ENCODE peak calls at places on chromosomes 3 and 15, in eight cellular contexts. O is IMR-90, L is breast epithelium, S is prostate gland, Q is colonic mucosa, F is left lung, J is cardiac muscle cell, T is heart left ventricle. H is an unnamed sample.

GRCh38 chr3:194549853-194550252 is 63.1 kb upstream of the ATP13A3 start:
- DNase-seq in S (no peak), F (no peak), L (no peak), T (no peak), Q (no peak), J (no peak), O (no peak), H (no peak)

GRCh38 chr3:67986703-67987102 is 332.3 kb upstream of the SUCLG2 start:
- DNase-seq in Q (no peak), F (no peak), L (no peak), S (no peak), J (no peak), T (no peak), O (no peak), H (no peak)

GRCh38 chr15:56817266-56817665 is 84.0 kb upstream of the ZNF280D start:
- DNase-seq in O (peak), S (no peak), F (no peak), L (no peak), J (peak), T (no peak), Q (no peak), H (no peak)

GRCh38 chr3:175208316-175208715 is 349.2 kb downstream of the NAALADL2 start:
- DNase-seq in F (no peak), L (no peak), Q (no peak), S (peak), T (no peak), J (peak), O (peak), H (peak)

GRCh38 chr3:151452346-151452745 is 8.5 kb downstream of the IGSF10 start:
- DNase-seq in Q (no peak), F (no peak), S (no peak), J (no peak), L (no peak), T (no peak), O (no peak), H (no peak)

GRCh38 chr3:57944313-57944580 is 64.0 kb upstream of the FLNB start:
- DNase-seq in F (no peak), J (no peak), Q (no peak), O (no peak), L (no peak), S (no peak), T (no peak), H (no peak)

GRCh38 chr15:88714782-88715372 is 76.1 kb downstream of the ISG20 start:
- DNase-seq in O (no peak), T (no peak), F (no peak), Q (no peak), S (peak), L (no peak), J (no peak), H (peak)

GRCh38 chr3:97658670-97659285 is 105.8 kb upstream of the ARL6 start:
- DNase-seq in T (no peak), O (peak), J (peak), F (no peak), Q (no peak), S (no peak), L (no peak), H (no peak)

GRCh38 chr3:177424541-177424940 is 227.3 kb upstream of the TBL1XR1 start:
- DNase-seq in O (no peak), L (no peak), S (no peak), F (no peak), J (no peak), Q (no peak), T (no peak), H (no peak)

GRCh38 chr3:66394261-66395249 is 106.3 kb downstream of the LRIG1 start:
- DNase-seq in Q (no peak), S (no peak), J (peak), T (no peak), F (peak), L (no peak), O (peak), H (no peak)

GRCh38 chr15:89652131-89652530 is 3.1 kb downstream of the KIF7 start:
- DNase-seq in O (no peak), F (no peak), Q (no peak), T (peak), J (no peak), L (peak), S (no peak), H (no peak)

GRCh38 chr15:39211108-39211979 is 369.5 kb upstream of the THBS1 start:
- DNase-seq in Q (no peak), O (no peak), S (no peak), T (no peak), F (no peak), L (no peak), J (no peak), H (no peak)

GRCh38 chr15:39208187-39208586 is 372.7 kb upstream of the THBS1 start:
- DNase-seq in F (no peak), O (no peak), T (no peak), S (no peak), Q (no peak), J (no peak), L (no peak), H (no peak)

GRCh38 chr15:39213385-39213840 is 367.5 kb upstream of the THBS1 start:
- DNase-seq in F (peak), J (peak), T (peak), S (no peak), Q (no peak), O (peak), L (no peak), H (no peak)

GRCh38 chr15:39207532-39208115 is 373.3 kb upstream of the THBS1 start:
- DNase-seq in Q (no peak), L (no peak), T (no peak), O (no peak), F (peak), J (no peak), S (no peak), H (no peak)

DNA sequence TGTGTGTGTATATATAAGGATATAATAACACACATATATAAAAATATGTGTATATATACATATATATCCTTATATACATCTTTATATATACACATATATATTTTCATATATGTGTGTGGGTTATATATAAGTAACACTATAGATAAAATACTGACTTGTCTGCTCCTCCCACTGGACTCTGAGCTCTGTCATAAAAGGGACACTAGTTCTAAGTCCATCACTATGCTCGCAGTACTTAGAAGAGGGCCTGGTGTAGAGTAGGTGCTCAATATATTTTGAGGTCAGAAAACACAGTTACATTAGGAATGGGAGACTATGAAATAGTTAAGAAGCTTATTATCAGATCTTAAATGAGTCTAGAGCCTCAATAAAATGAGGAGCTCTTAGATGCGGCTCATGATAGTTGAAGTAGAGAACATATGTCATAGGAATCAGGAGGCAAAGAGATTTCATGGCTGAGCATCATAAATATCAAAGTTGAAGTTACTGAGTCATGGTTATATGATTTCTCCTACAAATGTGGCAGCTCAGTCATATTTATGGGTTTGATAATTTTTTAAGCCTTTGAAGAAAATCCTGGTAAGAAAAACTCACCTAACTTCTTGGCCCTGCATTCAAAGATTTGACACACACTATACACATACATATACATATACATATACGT is 371.2 kb upstream of the THBS1 start:
- DNase-seq in J (no peak), O (no peak), F (no peak), S (no peak), T (no peak), L (no peak), Q (no peak), H (no peak)
- TF ChIP-seq CTCF in J (no peak), O (no peak), F (no peak), S (no peak), T (no peak), L (no peak), Q (no peak), H (no peak)

GRCh38 chr15:100767002-100767825 is 112.4 kb upstream of the ALDH1A3 start:
- DNase-seq in J (no peak), S (no peak), F (no peak), L (peak), Q (no peak), O (no peak), T (no peak), H (peak)

GRCh38 chr15:100770781-100771584 is 108.6 kb upstream of the ALDH1A3 start:
- DNase-seq in J (no peak), O (no peak), Q (no peak), S (peak), F (no peak), T (no peak), L (peak), H (no peak)

GRCh38 chr15:100768501-100768931 is 111.1 kb upstream of the ALDH1A3 start:
- DNase-seq in F (no peak), Q (no peak), S (no peak), J (no peak), T (no peak), L (no peak), O (no peak), H (no peak)

GRCh38 chr15:100769975-100770340 is 109.7 kb upstream of the ALDH1A3 start:
- DNase-seq in O (no peak), Q (no peak), F (no peak), J (no peak), S (no peak), L (peak), T (no peak), H (no peak)

GRCh38 chr15:100769043-100769974 is 110.3 kb upstream of the ALDH1A3 start:
- DNase-seq in J (no peak), O (no peak), F (no peak), L (peak), Q (no peak), T (no peak), S (no peak), H (no peak)
- H3K4me3 ChIP-seq in J (no peak), O (no peak), F (no peak), L (no peak), Q (no peak), T (no peak), S (no peak), H (no peak)

GRCh38 chr3:27095588-27096222 is 273.5 kb downstream of the NEK10 start:
- DNase-seq in F (no peak), L (no peak), Q (no peak), O (no peak), T (no peak), S (no peak), J (no peak), H (no peak)

GRCh38 chr3:27090265-27091041 is 278.7 kb downstream of the NEK10 start:
- DNase-seq in L (no peak), T (no peak), Q (no peak), J (peak), O (peak), F (no peak), S (no peak), H (no peak)

GRCh38 chr3:27093771-27094170 is 275.4 kb downstream of the NEK10 start:
- DNase-seq in J (peak), O (no peak), F (no peak), S (no peak), L (no peak), T (no peak), Q (no peak), H (no peak)

GRCh38 chr3:27097171-27097570 is 272.0 kb downstream of the NEK10 start:
- DNase-seq in S (no peak), F (no peak), T (no peak), J (no peak), Q (no peak), O (no peak), L (no peak), H (no peak)

DNA sequence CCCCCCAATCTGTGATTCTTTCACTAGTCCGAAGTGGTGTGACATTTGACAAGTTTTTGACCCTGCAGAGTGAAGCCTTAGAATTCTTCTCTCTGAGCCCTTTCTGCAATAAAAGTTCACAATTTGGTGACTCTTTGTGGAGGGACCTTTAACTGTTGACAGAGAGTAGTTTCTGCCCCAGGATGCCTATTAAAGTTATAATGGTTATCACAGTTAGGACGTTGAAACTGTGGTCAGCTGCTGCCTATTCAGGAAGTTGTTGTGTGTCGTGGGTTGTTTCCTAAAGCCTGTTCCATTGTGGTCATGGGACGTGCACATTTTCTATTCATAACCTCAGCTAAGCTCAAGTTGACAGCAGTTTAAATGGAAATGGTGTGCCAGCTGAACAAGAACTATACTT is 274.5 kb downstream of the NEK10 start:
- DNase-seq in O (no peak), F (no peak), J (no peak), T (no peak), Q (no peak), L (no peak), S (no peak), H (no peak)
- H3K27ac ChIP-seq in O (no peak), F (no peak), J (no peak), T (no peak), Q (no peak), L (no peak), S (no peak), H (no peak)

DNA sequence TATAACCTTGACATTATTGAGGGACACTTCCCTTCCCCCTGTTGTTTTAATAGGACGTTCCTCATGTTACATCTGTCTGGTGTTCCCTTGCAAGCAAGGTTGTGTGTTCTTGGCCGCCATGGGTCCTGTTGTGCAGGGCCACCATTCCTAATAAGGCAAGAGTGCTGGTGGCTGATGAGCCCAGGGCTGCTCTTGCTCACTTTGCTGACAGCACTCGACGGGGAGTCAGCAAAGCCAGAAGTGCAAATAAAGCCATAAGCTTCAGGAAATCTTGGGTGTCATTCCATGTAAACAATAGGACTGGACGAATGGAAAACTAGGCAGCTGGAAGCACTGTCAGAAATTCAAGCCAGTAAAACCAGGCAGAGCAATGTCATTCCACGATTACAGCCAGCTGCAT is 75.8 kb downstream of the SQOR start:
- DNase-seq in S (no peak), Q (no peak), O (no peak), T (no peak), L (no peak), F (no peak), J (no peak), H (no peak)
- TF ChIP-seq CTCF in S (no peak), Q (no peak), O (no peak), T (no peak), L (no peak), F (no peak), J (no peak), H (no peak)

GRCh38 chr15:99487337-99487730 is 78.5 kb upstream of the MEF2A start:
- DNase-seq in L (no peak), Q (no peak), T (no peak), J (no peak), F (no peak), O (no peak), S (no peak), H (no peak)

GRCh38 chr15:99482993-99483392 is 82.8 kb upstream of the MEF2A start:
- DNase-seq in T (no peak), F (no peak), J (no peak), Q (no peak), O (no peak), L (no peak), S (no peak), H (no peak)

GRCh38 chr15:99485153-99485947 is 80.4 kb upstream of the MEF2A start:
- DNase-seq in T (no peak), Q (no peak), S (no peak), J (no peak), O (no peak), L (no peak), F (no peak), H (no peak)

GRCh38 chr15:99486371-99487336 is 79.1 kb upstream of the MEF2A start:
- DNase-seq in L (peak), F (peak), O (peak), S (peak), Q (peak), J (peak), T (peak), H (peak)

DNA sequence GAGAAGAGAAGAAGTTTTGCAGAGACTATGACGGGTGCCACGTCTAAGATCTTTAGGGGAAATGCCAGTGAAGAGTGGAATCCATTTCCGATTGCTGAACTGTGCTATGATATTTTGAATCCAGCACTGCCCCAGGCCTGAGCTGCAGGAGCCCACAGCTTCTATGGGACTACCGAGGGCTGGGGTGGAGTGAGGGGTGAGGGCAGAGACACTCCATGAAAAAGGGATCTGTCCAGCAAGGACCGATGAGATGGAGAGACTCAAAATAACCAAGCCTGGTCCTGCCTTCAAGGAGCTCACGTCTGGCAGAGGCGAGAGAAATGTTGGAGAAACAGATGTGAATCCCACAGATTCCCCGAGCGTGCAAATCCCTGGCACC is 79.8 kb upstream of the MEF2A start:
- DNase-seq in F (no peak), O (no peak), T (no peak), Q (no peak), S (no peak), J (peak), L (no peak), H (no peak)
- H3K4me3 ChIP-seq in F (peak), O (no peak), T (peak), Q (peak), S (peak), J (no peak), L (peak), H (peak)